ENCODE peak calls at places on chromosomes 1 and 21, in four cellular contexts. V, I, F and Z are unnamed samples.
A peak's percentile ranks its signal among the peaks of the same experiment; 100 is the strongest.

GRCh38 chr1:150006881-150007401 is 3.6 kb downstream of the OTUD7B start:
- DNase-seq in V (no peak), I (no peak), F (no peak), Z (no peak)

GRCh38 chr1:159469921-159470595 is 30.5 kb downstream of the OR10J1 start:
- DNase-seq in V (no peak), I (no peak), F (peak; percentile 46), Z (no peak)

GRCh38 chr1:24905355-24905978 is 24.6 kb downstream of the RUNX3 start:
- DNase-seq in V (no peak), I (no peak), F (no peak), Z (no peak)

GRCh38 chr1:36881541-36881940 is 152.8 kb downstream of the GRIK3 start:
- DNase-seq in V (no peak), I (no peak), F (no peak), Z (no peak)

GRCh38 chr1:206971029-206971655 is 882 bp upstream of the FCAMR start:
- DNase-seq in V (no peak), I (no peak), F (no peak), Z (no peak)

GRCh38 chr1:202221911-202222909 is 28.6 kb downstream of the LGR6 start:
- DNase-seq in V (no peak), I (no peak), F (no peak), Z (no peak)

GRCh38 chr1:84299536-84300260 is 1.8 kb upstream of the SAMD13 start:
- DNase-seq in V (no peak), I (no peak), F (no peak), Z (peak; percentile 7)

GRCh38 chr21:42974832-42975820 is 764 bp downstream of the PKNOX1 start:
- DNase-seq in V (peak; percentile 35), I (peak; percentile 68), F (peak; percentile 88), Z (peak; percentile 60)

GRCh38 chr1:224565186-224565585 is 50.9 kb upstream of the CNIH3 start:
- DNase-seq in V (peak; percentile 30), I (no peak), F (no peak), Z (no peak)

GRCh38 chr1:181094813-181095212 is 6.3 kb downstream of the IER5 start:
- DNase-seq in V (no peak), I (no peak), F (peak; percentile 80), Z (no peak)

GRCh38 chr1:200888349-200888838 is 6.3 kb upstream of the INAVA start:
- DNase-seq in V (no peak), I (peak; percentile 43), F (no peak), Z (no peak)

GRCh38 chr1:211527006-211527405 is 35.0 kb upstream of the RD3 start:
- DNase-seq in V (no peak), I (peak; percentile 21), F (no peak), Z (no peak)

GRCh38 chr1:212699839-212700596 is at the start of gene BATF3:
- DNase-seq in V (no peak), I (peak; percentile 43), F (no peak), Z (peak; percentile 22)

GRCh38 chr1:153447498-153448170 is 12.8 kb downstream of the S100A7 start:
- DNase-seq in V (no peak), I (no peak), F (no peak), Z (no peak)

GRCh38 chr1:207993477-207994445 is 82.8 kb upstream of the CD34 start:
- DNase-seq in V (no peak), I (peak; percentile 2), F (peak; percentile 25), Z (peak; percentile 12)

GRCh38 chr1:180633092-180634045 is 1.5 kb downstream of the XPR1 start:
- DNase-seq in V (no peak), I (peak; percentile 3), F (peak; percentile 32), Z (no peak)

GRCh38 chr1:27403931-27404330 is 11.5 kb downstream of the GPR3 start:
- DNase-seq in V (no peak), I (peak; percentile 54), F (no peak), Z (no peak)

GRCh38 chr1:96842215-96842614 is 120.6 kb downstream of the PTBP2 start:
- DNase-seq in V (no peak), I (no peak), F (no peak), Z (no peak)
- TF ChIP-seq CTCF in V (no peak), I (peak; percentile 43), F (peak; percentile 35), Z (no peak)

GRCh38 chr1:17577907-17578297 is 38.4 kb downstream of the ARHGEF10L start:
- DNase-seq in V (no peak), I (no peak), F (no peak), Z (no peak)

GRCh38 chr1:17573518-17574041 is 34.1 kb downstream of the ARHGEF10L start:
- DNase-seq in V (no peak), I (no peak), F (no peak), Z (no peak)

GRCh38 chr1:17575786-17576584 is 36.5 kb downstream of the ARHGEF10L start:
- DNase-seq in V (no peak), I (no peak), F (no peak), Z (no peak)

GRCh38 chr1:17572264-17572985 is 32.9 kb downstream of the ARHGEF10L start:
- DNase-seq in V (no peak), I (peak; percentile 54), F (no peak), Z (no peak)

GRCh38 chr1:17574502-17574901 is 35.0 kb downstream of the ARHGEF10L start:
- DNase-seq in V (no peak), I (no peak), F (no peak), Z (peak; percentile 40)
- TF ChIP-seq CTCF in V (no peak), I (peak; percentile 13), F (peak; percentile 21), Z (no peak)

DNA sequence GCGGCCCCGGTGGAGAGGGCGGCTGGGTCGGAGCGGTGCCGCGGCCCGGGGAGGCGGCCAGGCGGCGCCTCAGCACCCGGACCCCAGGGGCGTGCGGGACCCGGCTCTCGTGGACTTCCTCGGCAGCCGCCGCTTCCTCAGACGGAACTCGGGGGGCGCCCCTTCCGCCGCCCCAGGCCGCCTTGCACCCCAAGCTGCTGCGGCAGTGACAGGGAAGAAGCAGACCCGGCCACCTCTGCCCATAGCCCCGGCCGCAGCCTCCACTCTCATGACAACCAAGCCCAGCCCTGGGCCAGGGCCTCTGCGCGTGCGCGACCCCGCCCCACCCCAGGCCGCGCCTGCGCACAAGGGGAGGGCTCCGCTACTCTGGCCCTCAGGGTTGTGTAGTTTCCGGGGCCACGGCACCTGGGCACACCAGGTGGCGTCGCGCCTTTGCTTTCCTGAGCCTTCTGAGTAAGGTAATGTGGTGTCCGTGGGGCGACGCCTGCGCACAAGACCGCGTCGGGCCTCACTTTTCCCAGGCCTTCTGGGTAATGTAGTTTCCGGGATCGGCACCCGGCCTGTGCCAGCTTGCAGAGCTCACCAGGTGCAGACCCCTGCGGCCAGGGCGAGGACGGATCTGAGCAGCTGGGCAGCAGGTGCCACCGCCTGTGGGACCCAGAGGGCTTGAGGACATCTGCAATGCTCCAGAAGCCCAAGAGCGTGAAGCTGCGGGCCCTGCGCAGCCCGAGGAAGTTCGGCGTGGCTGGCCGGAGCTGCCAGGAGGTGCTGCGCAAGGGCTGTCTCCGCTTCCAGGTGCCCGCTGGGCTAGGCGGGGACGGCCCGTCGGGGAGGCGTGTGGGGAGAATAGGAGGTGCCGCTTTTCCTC is at the start of the genes CEP104 and DFFB:
- DNase-seq in V (peak; percentile 98), I (peak; percentile 99), F (peak; percentile 96), Z (peak; percentile 94)
- TF ChIP-seq CTCF in V (peak; percentile 49), I (peak; percentile 69), F (no peak), Z (no peak)

GRCh38 chr1:228416217-228416971 is at the start of gene TRIM17:
- DNase-seq in V (peak; percentile 41), I (no peak), F (peak; percentile 82), Z (peak; percentile 70)
- TF ChIP-seq CTCF in V (peak; percentile 60), I (no peak), F (peak; percentile 40), Z (peak; percentile 64)

GRCh38 chr1:162389021-162389818 is 7.7 kb downstream of the C1orf226 start:
- DNase-seq in V (no peak), I (no peak), F (no peak), Z (no peak)

GRCh38 chr1:162389971-162390370 is 8.4 kb downstream of the C1orf226 start:
- DNase-seq in V (no peak), I (no peak), F (no peak), Z (no peak)

GRCh38 chr1:162390396-162391185 is 9.1 kb downstream of the C1orf226 start:
- DNase-seq in V (no peak), I (no peak), F (no peak), Z (no peak)

GRCh38 chr1:162388615-162389014 is 7.1 kb downstream of the C1orf226 start:
- DNase-seq in V (no peak), I (no peak), F (no peak), Z (no peak)

DNA sequence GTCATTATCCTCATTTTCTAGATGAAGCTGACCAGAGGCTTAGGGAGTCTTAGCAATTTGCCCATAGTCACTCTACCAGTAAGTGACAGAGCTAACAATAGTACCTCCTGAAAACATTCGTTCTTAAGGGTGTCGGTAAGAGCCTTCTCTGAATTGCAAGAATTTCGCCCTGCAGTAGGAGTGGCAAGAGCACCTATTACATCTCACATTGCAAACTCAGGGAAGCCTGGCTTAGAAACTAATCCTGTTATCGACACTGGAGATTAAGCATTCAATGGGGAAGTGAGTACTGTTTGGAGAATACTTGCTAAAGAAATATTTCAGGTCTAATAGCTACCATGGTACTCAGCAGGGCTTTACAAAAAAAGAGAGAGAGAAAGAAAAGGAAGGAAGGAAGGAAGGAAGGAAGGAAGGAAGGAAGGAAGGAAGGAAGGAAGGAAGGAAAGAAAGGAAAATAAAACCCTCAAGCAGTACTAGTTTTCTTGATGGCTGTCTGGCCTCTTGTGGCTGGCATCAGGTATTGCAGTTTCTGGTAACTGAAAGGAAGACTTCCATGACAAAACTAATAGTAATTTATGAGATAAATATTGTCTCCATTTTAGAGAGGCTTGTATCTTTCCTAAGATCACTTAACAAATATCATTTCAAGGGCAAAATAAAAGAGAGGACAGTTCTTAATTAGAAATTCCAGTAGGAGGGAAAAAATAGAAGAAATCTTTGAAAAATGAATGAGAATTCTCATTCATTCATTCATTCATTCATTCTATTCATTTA is 10.4 kb downstream of the C1orf226 start:
- DNase-seq in V (no peak), I (peak; percentile 35), F (peak; percentile 48), Z (no peak)
- TF ChIP-seq CTCF in V (peak; percentile 94), I (peak; percentile 84), F (peak; percentile 88), Z (peak; percentile 80)

DNA sequence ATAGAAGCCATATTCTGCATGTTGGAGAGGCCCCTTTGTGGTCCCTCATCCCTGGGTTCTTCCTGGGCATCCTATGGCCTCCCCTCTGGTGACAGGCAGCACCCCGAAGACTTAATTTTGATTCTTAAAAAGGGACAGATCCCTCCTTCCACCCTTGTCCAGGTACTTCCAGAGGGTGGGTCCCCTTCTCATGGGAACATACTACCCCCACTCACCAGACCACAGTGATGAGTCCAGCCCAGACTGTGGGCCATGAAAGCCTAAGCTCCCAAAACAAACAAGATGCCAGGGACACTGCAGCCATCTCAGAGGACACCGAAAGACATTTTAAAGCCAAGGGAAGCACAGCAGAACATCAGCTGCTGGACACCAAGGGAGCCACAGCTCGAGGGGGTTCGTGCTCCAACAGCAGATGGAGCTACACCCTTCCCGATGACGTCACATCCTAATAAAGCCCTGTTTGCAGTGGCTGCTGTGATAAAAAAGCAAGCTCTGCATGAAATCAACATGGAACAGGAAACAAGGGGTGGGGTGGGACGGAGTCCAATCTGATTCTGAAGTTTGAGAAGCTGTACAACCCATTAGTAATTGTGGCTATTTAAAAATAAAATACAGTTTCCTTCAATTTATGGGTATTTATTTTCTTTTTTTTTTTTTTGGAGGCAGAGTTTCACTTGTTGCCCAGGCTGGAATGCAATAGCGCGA is 32.4 kb downstream of the GNB1 start:
- DNase-seq in V (peak; percentile 48), I (no peak), F (peak; percentile 38), Z (peak; percentile 32)
- TF ChIP-seq CTCF in V (no peak), I (peak; percentile 18), F (peak; percentile 65), Z (no peak)